ENCODE peak calls at places on chromosomes 16 and 17, in nine cellular contexts. One of them, this sample, is unnamed.

GRCh38 chr17:39939588-39940419 is 12.3 kb downstream of the LRRC3C start:
- DNase-seq in CD4-positive, CD25-positive, alpha-beta regulatory T cell: peak; percentile 69
- DNase-seq in left ventricle myocardium inferior: no peak
- DNase-seq in colonic mucosa: no peak
- DNase-seq in HEK293T: peak; percentile 23
- DNase-seq in NCI-H524: peak; percentile 64
- DNase-seq in ELR: peak; percentile 90
- DNase-seq in amniotic stem cell: peak; percentile 74
- DNase-seq in neural progenitor cell: peak; percentile 58
- DNase-seq in this sample: peak; percentile 72

GRCh38 chr17:58153046-58153445 is 4.9 kb downstream of the OR4D1 start:
- DNase-seq in CD4-positive, CD25-positive, alpha-beta regulatory T cell: peak; percentile 89
- DNase-seq in left ventricle myocardium inferior: no peak
- DNase-seq in colonic mucosa: no peak
- DNase-seq in HEK293T: no peak
- DNase-seq in NCI-H524: no peak
- DNase-seq in ELR: no peak
- DNase-seq in amniotic stem cell: no peak
- DNase-seq in neural progenitor cell: no peak
- DNase-seq in this sample: no peak

GRCh38 chr16:11118479-11118878 is 137.5 kb downstream of the SOCS1 start:
- DNase-seq in CD4-positive, CD25-positive, alpha-beta regulatory T cell: no peak
- DNase-seq in left ventricle myocardium inferior: no peak
- DNase-seq in colonic mucosa: no peak
- DNase-seq in HEK293T: no peak
- DNase-seq in NCI-H524: no peak
- DNase-seq in ELR: no peak
- DNase-seq in amniotic stem cell: no peak
- DNase-seq in neural progenitor cell: no peak
- DNase-seq in this sample: no peak

GRCh38 chr17:30981531-30982519 is 11.0 kb downstream of the RNF135 start:
- DNase-seq in CD4-positive, CD25-positive, alpha-beta regulatory T cell: no peak
- DNase-seq in left ventricle myocardium inferior: no peak
- DNase-seq in colonic mucosa: no peak
- DNase-seq in HEK293T: no peak
- DNase-seq in NCI-H524: no peak
- DNase-seq in ELR: no peak
- DNase-seq in amniotic stem cell: no peak
- DNase-seq in neural progenitor cell: no peak
- DNase-seq in this sample: no peak

GRCh38 chr17:31559647-31560501 is 168.4 kb downstream of the RAB11FIP4 start:
- DNase-seq in CD4-positive, CD25-positive, alpha-beta regulatory T cell: no peak
- DNase-seq in left ventricle myocardium inferior: no peak
- DNase-seq in colonic mucosa: no peak
- DNase-seq in HEK293T: no peak
- DNase-seq in NCI-H524: no peak
- DNase-seq in ELR: peak; percentile 70
- DNase-seq in amniotic stem cell: no peak
- DNase-seq in neural progenitor cell: peak; percentile 47
- DNase-seq in this sample: no peak

GRCh38 chr17:1724869-1725641 is 551 bp downstream of the WDR81 start:
- DNase-seq in CD4-positive, CD25-positive, alpha-beta regulatory T cell: peak; percentile 37
- DNase-seq in left ventricle myocardium inferior: no peak
- DNase-seq in colonic mucosa: no peak
- DNase-seq in HEK293T: peak; percentile 31
- DNase-seq in NCI-H524: no peak
- DNase-seq in ELR: no peak
- DNase-seq in amniotic stem cell: no peak
- DNase-seq in neural progenitor cell: peak; percentile 64
- DNase-seq in this sample: no peak

GRCh38 chr16:70770968-70771552 is 29.9 kb downstream of the VAC14 start:
- DNase-seq in CD4-positive, CD25-positive, alpha-beta regulatory T cell: peak; percentile 54
- DNase-seq in left ventricle myocardium inferior: peak; percentile 46
- DNase-seq in colonic mucosa: peak; percentile 69
- DNase-seq in HEK293T: peak; percentile 67
- DNase-seq in NCI-H524: peak; percentile 26
- DNase-seq in ELR: peak; percentile 75
- DNase-seq in amniotic stem cell: no peak
- DNase-seq in neural progenitor cell: peak; percentile 64
- DNase-seq in this sample: no peak

GRCh38 chr17:20922128-20922670 is 120.6 kb downstream of the USP22 start:
- DNase-seq in CD4-positive, CD25-positive, alpha-beta regulatory T cell: no peak
- DNase-seq in left ventricle myocardium inferior: peak; percentile 38
- DNase-seq in colonic mucosa: no peak
- DNase-seq in HEK293T: no peak
- DNase-seq in NCI-H524: no peak
- DNase-seq in ELR: peak; percentile 50
- DNase-seq in amniotic stem cell: no peak
- DNase-seq in neural progenitor cell: no peak
- DNase-seq in this sample: no peak

GRCh38 chr16:84785843-84786538 is 33.8 kb upstream of the CRISPLD2 start:
- DNase-seq in CD4-positive, CD25-positive, alpha-beta regulatory T cell: no peak
- DNase-seq in left ventricle myocardium inferior: peak; percentile 44
- DNase-seq in colonic mucosa: peak; percentile 65
- DNase-seq in HEK293T: no peak
- DNase-seq in NCI-H524: no peak
- DNase-seq in ELR: no peak
- DNase-seq in amniotic stem cell: no peak
- DNase-seq in neural progenitor cell: no peak
- DNase-seq in this sample: no peak

GRCh38 chr16:2948807-2949704 is 15.0 kb upstream of the KREMEN2 start:
- DNase-seq in CD4-positive, CD25-positive, alpha-beta regulatory T cell: no peak
- DNase-seq in left ventricle myocardium inferior: no peak
- DNase-seq in colonic mucosa: no peak
- DNase-seq in HEK293T: no peak
- DNase-seq in NCI-H524: no peak
- DNase-seq in ELR: no peak
- DNase-seq in amniotic stem cell: no peak
- DNase-seq in neural progenitor cell: no peak
- DNase-seq in this sample: no peak

This sample was measured in AG04450.